ENCODE peak calls at places on chromosome 19, in five cellular contexts. R is A549, Z is upper lobe of left lung, H is K562, G is transverse colon. E is an unnamed sample.
A peak's percentile ranks its signal among the peaks of the same experiment; 100 is the strongest.

GRCh38 chr19:23925285-23925684 is 10.6 kb downstream of the ZNF726 start:
- DNase-seq in Z (no peak), H (no peak), R (no peak), G (no peak), E (no peak)

GRCh38 chr19:30402790-30403189 is 30.6 kb downstream of the ZNF536 start:
- DNase-seq in G (no peak), Z (no peak), H (no peak), R (no peak), E (no peak)

GRCh38 chr19:11091343-11092153 is 2.3 kb downstream of the LDLR start:
- DNase-seq in Z (peak; percentile 72), H (peak; percentile 77), G (peak; percentile 79), R (peak; percentile 50), E (peak; percentile 30)

GRCh38 chr19:52635786-52636570 is 2.2 kb downstream of the ZNF83 start:
- DNase-seq in G (no peak), H (no peak), Z (no peak), R (no peak), E (no peak)

GRCh38 chr19:49954933-49955332 is 6.0 kb downstream of the SIGLEC11 start:
- DNase-seq in Z (no peak), R (no peak), H (no peak), G (no peak), E (no peak)

GRCh38 chr19:49689133-49690072 is at the start of gene ADM5:
- DNase-seq in Z (peak; percentile 51), R (no peak), H (no peak), G (peak; percentile 70), E (no peak)

GRCh38 chr19:4502282-4503223 is 15.7 kb downstream of the PLIN4 start:
- DNase-seq in Z (no peak), R (no peak), G (no peak), H (no peak), E (no peak)

GRCh38 chr19:19385900-19386339 is 19.6 kb upstream of the GATAD2A start:
- DNase-seq in G (no peak), R (no peak), Z (peak; percentile 72), H (no peak), E (no peak)

GRCh38 chr19:19336597-19336996 is 16.0 kb downstream of the MAU2 start:
- DNase-seq in G (no peak), H (no peak), R (no peak), Z (no peak), E (no peak)

GRCh38 chr19:2288743-2289713 is 7.1 kb upstream of the PEAK3 start:
- DNase-seq in H (no peak), R (no peak), G (no peak), Z (no peak), E (no peak)

GRCh38 chr19:1611353-1611752 is 6.1 kb upstream of the UQCR11 start:
- DNase-seq in H (no peak), G (no peak), R (no peak), Z (no peak), E (no peak)

GRCh38 chr19:42267644-42268141 is 1.4 kb upstream of the CIC start:
- DNase-seq in R (no peak), G (peak; percentile 22), Z (peak; percentile 22), H (no peak), E (no peak)

GRCh38 chr19:42269518-42270345 is 680 bp downstream of the CIC start:
- DNase-seq in H (peak; percentile 39), R (no peak), G (no peak), Z (peak; percentile 24), E (no peak)

GRCh38 chr19:42270346-42271044 is 1.4 kb downstream of the CIC start:
- DNase-seq in R (no peak), G (peak; percentile 63), H (peak; percentile 62), Z (peak; percentile 71), E (no peak)

GRCh38 chr19:42268704-42269517 is at the start of gene CIC:
- DNase-seq in H (peak; percentile 100), G (peak; percentile 100), R (peak; percentile 100), Z (peak; percentile 100), E (peak; percentile 100)

DNA sequence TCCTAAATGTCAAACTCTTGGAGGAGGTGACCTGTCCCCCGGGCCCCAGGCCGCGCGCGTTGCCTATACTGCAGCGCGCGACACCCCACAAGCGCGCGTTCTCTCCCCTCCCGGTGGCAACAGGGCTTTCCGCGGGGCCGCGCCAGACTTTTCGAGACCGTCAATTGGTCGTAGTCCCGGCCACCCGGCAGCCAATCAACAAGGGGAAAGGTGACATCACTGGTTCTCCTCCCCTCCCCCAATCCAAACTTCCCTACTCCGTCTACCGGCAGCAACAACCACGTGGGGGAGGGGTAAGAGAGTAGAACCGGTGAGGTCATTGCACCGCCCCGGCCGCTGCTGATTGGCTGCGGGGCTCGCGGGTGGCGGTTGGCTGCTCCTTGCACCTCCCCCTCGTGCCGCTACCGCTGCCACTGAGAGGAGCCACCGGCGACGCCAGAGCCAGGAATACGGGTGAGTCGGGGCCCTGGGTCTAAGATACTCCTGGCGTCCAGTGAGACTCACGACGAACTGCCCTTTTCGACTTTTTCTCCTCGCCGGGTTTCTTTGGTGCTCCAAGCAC is 829 bp upstream of the CIC start:
- DNase-seq in Z (peak; percentile 99), H (peak; percentile 100), R (peak; percentile 100), G (peak; percentile 99), E (peak; percentile 100)
- TF ChIP-seq EP300 in Z (peak; percentile 93), H (peak; percentile 80), R (no peak), G (peak; percentile 81), E (peak; percentile 97)

GRCh38 chr19:58514564-58515020 is 2.8 kb upstream of the SLC27A5 start:
- DNase-seq in H (no peak), G (no peak), R (no peak), Z (no peak), E (no peak)

GRCh38 chr19:58516964-58517833 is 2.4 kb downstream of the ZBTB45 start:
- DNase-seq in R (no peak), Z (no peak), H (no peak), G (no peak), E (no peak)

GRCh38 chr19:58518261-58519086 is 1.1 kb downstream of the ZBTB45 start:
- DNase-seq in H (no peak), G (peak; percentile 44), R (no peak), Z (no peak), E (no peak)

GRCh38 chr19:58515259-58515658 is 3.5 kb upstream of the SLC27A5 start:
- DNase-seq in G (no peak), H (no peak), Z (no peak), R (no peak), E (no peak)

GRCh38 chr19:58516246-58516836 is 3.3 kb downstream of the ZBTB45 start:
- DNase-seq in H (no peak), Z (no peak), G (no peak), R (no peak), E (no peak)
- H3K4me1 ChIP-seq in H (peaks cover 73% of the 10 kb centered on the region), Z (peaks cover 39% of the 10 kb centered on the region), G (peaks cover 50% of the 10 kb centered on the region), R (peaks cover 20% of the 10 kb centered on the region), E (peaks cover 25% of the 10 kb centered on the region)

DNA sequence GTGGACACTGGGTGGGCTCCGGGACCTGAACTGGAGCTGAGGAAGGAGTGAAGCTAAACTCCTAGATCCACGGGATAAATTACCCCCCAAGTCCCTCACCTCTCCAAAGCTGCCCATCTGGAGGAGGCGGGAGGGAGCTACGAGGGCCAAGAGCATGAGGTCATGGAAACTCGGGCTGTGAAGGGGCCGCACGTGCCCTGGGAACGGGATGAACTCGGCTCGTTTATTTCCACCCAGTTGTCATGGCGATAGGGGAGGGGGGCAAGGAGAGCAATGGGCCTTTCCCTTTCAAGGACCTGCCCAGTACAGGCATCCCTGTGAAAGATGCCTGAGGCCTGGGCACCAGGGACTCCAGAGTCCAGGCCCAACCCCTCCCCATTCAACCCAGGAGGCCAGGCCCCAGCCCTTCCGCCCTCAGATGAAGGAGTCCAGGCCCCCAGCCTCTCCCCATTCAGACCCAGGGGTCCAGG is 3.8 kb downstream of the PPP1R12C start:
- DNase-seq in Z (peak; percentile 85), H (peak; percentile 53), R (peak; percentile 56), G (peak; percentile 81), E (peak; percentile 90)
- TF ChIP-seq EP300 in Z (peak; percentile 89), H (no peak), R (no peak), G (peak; percentile 97), E (peak; percentile 95)

GRCh38 chr19:5977222-5977784 is 637 bp downstream of the RANBP3 start:
- DNase-seq in Z (no peak), G (no peak), R (no peak), H (peak; percentile 24), E (no peak)
- H3K4me1 ChIP-seq in Z (peaks cover 46% of the 10 kb centered on the region), G (peaks cover 63% of the 10 kb centered on the region), R (peaks cover 27% of the 10 kb centered on the region), H (peaks cover 37% of the 10 kb centered on the region), E (no peaks in the 10 kb centered on the region)

GRCh38 chr19:32876919-32877285 is 7.3 kb upstream of the SLC7A9 start:
- DNase-seq in G (peak; percentile 42), H (no peak), R (no peak), Z (no peak), E (no peak)
- TF ChIP-seq EP300 in G (no peak), H (no peak), R (no peak), Z (no peak), E (no peak)

GRCh38 chr19:6273701-6274601 is 5.8 kb downstream of the MLLT1 start:
- DNase-seq in R (no peak), H (peak; percentile 67), Z (peak; percentile 93), G (peak; percentile 64), E (peak; percentile 85)

GRCh38 chr19:6274756-6275155 is 5.0 kb downstream of the MLLT1 start:
- DNase-seq in Z (no peak), G (no peak), R (no peak), H (no peak), E (no peak)

GRCh38 chr19:6272913-6273600 is 6.7 kb downstream of the MLLT1 start:
- DNase-seq in R (no peak), Z (no peak), G (no peak), H (no peak), E (no peak)

GRCh38 chr19:6276447-6276846 is 3.3 kb downstream of the MLLT1 start:
- DNase-seq in Z (peak; percentile 70), R (no peak), H (peak; percentile 94), G (peak; percentile 56), E (peak; percentile 72)

DNA sequence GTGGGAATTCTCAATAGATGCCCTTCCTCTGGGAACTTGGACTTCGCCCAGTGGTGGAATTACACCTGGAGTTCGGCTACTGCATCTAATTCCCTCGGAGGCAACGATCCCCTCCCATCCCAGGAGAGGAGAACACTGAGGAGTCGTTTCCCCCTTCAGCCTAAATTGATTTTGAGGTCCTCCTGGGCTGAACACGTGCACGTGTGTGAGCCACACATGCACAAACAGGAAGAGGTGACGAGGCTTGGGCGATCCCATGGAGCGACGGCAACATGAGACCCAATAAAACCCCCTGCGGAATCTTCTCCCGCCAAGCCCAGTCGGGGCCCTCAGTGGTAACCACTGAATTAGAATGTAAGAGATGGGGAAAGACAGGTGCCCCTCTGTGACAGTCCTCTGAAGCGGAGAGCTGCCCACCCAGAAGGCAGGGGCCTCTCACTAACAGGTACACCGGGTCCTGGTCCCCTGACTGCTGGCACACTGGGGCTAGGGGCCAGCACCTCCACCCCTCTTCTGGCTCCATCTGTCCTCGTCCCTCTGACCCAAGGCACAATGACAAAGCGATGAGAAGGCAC is 4.5 kb downstream of the MLLT1 start:
- DNase-seq in G (no peak), H (no peak), R (no peak), Z (no peak), E (no peak)
- H3K4me1 ChIP-seq in G (peaks cover 85% of the 10 kb centered on the region), H (peaks cover 86% of the 10 kb centered on the region), R (peaks cover 18% of the 10 kb centered on the region), Z (peaks cover 83% of the 10 kb centered on the region), E (peaks cover 77% of the 10 kb centered on the region)

GRCh38 chr19:48059331-48059730 is 15.5 kb upstream of the CABP5 start:
- DNase-seq in Z (no peak), G (no peak), H (no peak), R (no peak), E (no peak)
- TF ChIP-seq EP300 in Z (no peak), G (no peak), H (no peak), R (no peak), E (no peak)

E was measured in tibial nerve.